ENCODE peak calls at places on chromosomes 6 and 20, in four cellular contexts. V, C, J and F are unnamed samples.

GRCh38 chr20:44516491-44516890 is 5.4 kb downstream of the SERINC3 start:
- DNase-seq in V (no peak), C (no peak), J (no peak), F (no peak)

GRCh38 chr20:2210646-2211556 is 84.9 kb upstream of the TGM3 start:
- DNase-seq in V (no peak), C (no peak), J (peak; percentile 58), F (no peak)

GRCh38 chr6:63510786-63511185 is 61.5 kb upstream of the LOC128125822 start:
- DNase-seq in V (no peak), C (no peak), J (no peak), F (no peak)

GRCh38 chr20:41204304-41205265 is 67.2 kb downstream of the PLCG1 start:
- DNase-seq in V (no peak), C (no peak), J (no peak), F (no peak)

GRCh38 chr20:33522256-33522820 is 32.4 kb downstream of the CBFA2T2 start:
- DNase-seq in V (no peak), C (no peak), J (no peak), F (no peak)

GRCh38 chr6:148440877-148441453 is 98.3 kb downstream of the SASH1 start:
- DNase-seq in V (no peak), C (no peak), J (peak; percentile 87), F (peak; percentile 41)

GRCh38 chr20:52484438-52484837 is 292.9 kb upstream of the ZFP64 start:
- DNase-seq in V (no peak), C (no peak), J (no peak), F (no peak)

GRCh38 chr6:38638941-38639497 is 710 bp downstream of the BTBD9 start:
- DNase-seq in V (peak; percentile 18), C (no peak), J (no peak), F (peak; percentile 81)

GRCh38 chr6:142047934-142048592 is 84.7 kb upstream of the GJE1 start:
- DNase-seq in V (no peak), C (no peak), J (no peak), F (no peak)

GRCh38 chr6:142902636-142903053 is 42.3 kb downstream of the HIVEP2 start:
- DNase-seq in V (no peak), C (no peak), J (peak; percentile 82), F (no peak)

GRCh38 chr6:170082067-170082466 is 208.8 kb downstream of the DLL1 start:
- DNase-seq in V (no peak), C (no peak), J (peak; percentile 18), F (no peak)

GRCh38 chr20:25750765-25751696 is 54.4 kb upstream of the ZNF337 start:
- DNase-seq in V (no peak), C (peak; percentile 19), J (peak; percentile 41), F (peak; percentile 40)

GRCh38 chr20:5135363-5136012 is 8.7 kb downstream of the CDS2 start:
- DNase-seq in V (no peak), C (peak; percentile 71), J (no peak), F (no peak)

GRCh38 chr20:41050361-41051019 is 21.9 kb downstream of the TOP1 start:
- DNase-seq in V (no peak), C (no peak), J (no peak), F (no peak)

GRCh38 chr6:156994215-156995076 is 217.3 kb downstream of the ARID1B start:
- DNase-seq in V (no peak), C (no peak), J (no peak), F (no peak)

GRCh38 chr6:39847216-39847615 is 55.0 kb downstream of the DAAM2 start:
- DNase-seq in V (no peak), C (no peak), J (peak; percentile 72), F (no peak)

GRCh38 chr6:105810105-105810921 is 275.8 kb upstream of the PRDM1 start:
- DNase-seq in V (no peak), C (no peak), J (peak; percentile 34), F (no peak)

GRCh38 chr20:33410081-33410742 is 8.9 kb upstream of the CDK5RAP1 start:
- DNase-seq in V (no peak), C (no peak), J (no peak), F (no peak)

GRCh38 chr6:37489697-37490336 is 9.9 kb downstream of the CCDC167 start:
- DNase-seq in V (no peak), C (no peak), J (no peak), F (no peak)

GRCh38 chr6:115768469-115768868 is 292.2 kb downstream of the FRK start:
- DNase-seq in V (no peak), C (no peak), J (no peak), F (no peak)

GRCh38 chr6:47094351-47094925 is 52.3 kb upstream of the ADGRF1 start:
- DNase-seq in V (no peak), C (no peak), J (no peak), F (no peak)

GRCh38 chr6:138593100-138593877 is 94.0 kb upstream of the NHSL1 start:
- DNase-seq in V (no peak), C (peak; percentile 29), J (peak; percentile 73), F (no peak)

GRCh38 chr6:142361765-142362540 is 60.1 kb downstream of the ADGRG6 start:
- DNase-seq in V (no peak), C (no peak), J (no peak), F (no peak)

GRCh38 chr6:125219451-125219942 is 65.9 kb downstream of the TPD52L1 start:
- DNase-seq in V (no peak), C (no peak), J (no peak), F (no peak)